ENCODE peak calls at places on chromosomes 16 and 17, in six cellular contexts. One of them, this sample, is unnamed.

GRCh38 chr16:58057126-58057525 is 31.6 kb downstream of the MMP15 start:
- DNase-seq in T-cell: no peak
- DNase-seq in NCI-H1105: no peak
- DNase-seq in stimulated activated CD4-positive, alpha-beta T cell treated with anti-CD3 and anti-CD28 coated beads, Interleukin-15, amount 100 ng/mL, for 1 hour: no peak
- DNase-seq in myocyte: no peak
- DNase-seq in nephron progenitor cell: no peak
- DNase-seq in this sample: no peak

GRCh38 chr16:54934536-54935410 is 4.1 kb downstream of the IRX5 start:
- DNase-seq in T-cell: no peak
- DNase-seq in NCI-H1105: no peak
- DNase-seq in stimulated activated CD4-positive, alpha-beta T cell treated with anti-CD3 and anti-CD28 coated beads, Interleukin-15, amount 100 ng/mL, for 1 hour: no peak
- DNase-seq in myocyte: peak
- DNase-seq in nephron progenitor cell: peak
- DNase-seq in this sample: no peak

GRCh38 chr17:19327039-19327776 is 35.3 kb downstream of the B9D1 start:
- DNase-seq in T-cell: no peak
- DNase-seq in NCI-H1105: no peak
- DNase-seq in stimulated activated CD4-positive, alpha-beta T cell treated with anti-CD3 and anti-CD28 coated beads, Interleukin-15, amount 100 ng/mL, for 1 hour: no peak
- DNase-seq in myocyte: peak
- DNase-seq in nephron progenitor cell: no peak
- DNase-seq in this sample: no peak

GRCh38 chr17:41332239-41332638 is 16.7 kb upstream of the KRTAP17-1 start:
- DNase-seq in T-cell: no peak
- DNase-seq in NCI-H1105: no peak
- DNase-seq in stimulated activated CD4-positive, alpha-beta T cell treated with anti-CD3 and anti-CD28 coated beads, Interleukin-15, amount 100 ng/mL, for 1 hour: no peak
- DNase-seq in myocyte: no peak
- DNase-seq in nephron progenitor cell: no peak
- DNase-seq in this sample: no peak

GRCh38 chr16:74325331-74325730 is 28.7 kb downstream of the PSMD7 start:
- DNase-seq in T-cell: no peak
- DNase-seq in NCI-H1105: no peak
- DNase-seq in stimulated activated CD4-positive, alpha-beta T cell treated with anti-CD3 and anti-CD28 coated beads, Interleukin-15, amount 100 ng/mL, for 1 hour: no peak
- DNase-seq in myocyte: no peak
- DNase-seq in nephron progenitor cell: no peak
- DNase-seq in this sample: no peak

GRCh38 chr17:58200024-58200633 is 7.6 kb downstream of the EPX start:
- DNase-seq in T-cell: peak
- DNase-seq in NCI-H1105: peak
- DNase-seq in stimulated activated CD4-positive, alpha-beta T cell treated with anti-CD3 and anti-CD28 coated beads, Interleukin-15, amount 100 ng/mL, for 1 hour: peak
- DNase-seq in myocyte: peak
- DNase-seq in nephron progenitor cell: peak
- DNase-seq in this sample: no peak

GRCh38 chr17:8466873-8467272 is 31.2 kb downstream of the NDEL1 start:
- DNase-seq in T-cell: no peak
- DNase-seq in NCI-H1105: no peak
- DNase-seq in stimulated activated CD4-positive, alpha-beta T cell treated with anti-CD3 and anti-CD28 coated beads, Interleukin-15, amount 100 ng/mL, for 1 hour: no peak
- DNase-seq in myocyte: no peak
- DNase-seq in nephron progenitor cell: no peak
- DNase-seq in this sample: no peak

GRCh38 chr17:5209396-5209795 is 17.7 kb upstream of the ZNF594 start:
- DNase-seq in T-cell: no peak
- DNase-seq in NCI-H1105: no peak
- DNase-seq in stimulated activated CD4-positive, alpha-beta T cell treated with anti-CD3 and anti-CD28 coated beads, Interleukin-15, amount 100 ng/mL, for 1 hour: no peak
- DNase-seq in myocyte: no peak
- DNase-seq in nephron progenitor cell: no peak
- DNase-seq in this sample: no peak

GRCh38 chr17:9886141-9886930 is 18.7 kb downstream of the RCVRN start:
- DNase-seq in T-cell: no peak
- DNase-seq in NCI-H1105: no peak
- DNase-seq in stimulated activated CD4-positive, alpha-beta T cell treated with anti-CD3 and anti-CD28 coated beads, Interleukin-15, amount 100 ng/mL, for 1 hour: no peak
- DNase-seq in myocyte: no peak
- DNase-seq in nephron progenitor cell: no peak
- DNase-seq in this sample: no peak

GRCh38 chr16:30444231-30445148 is 1.2 kb downstream of the SEPHS2 start:
- DNase-seq in T-cell: no peak
- DNase-seq in NCI-H1105: no peak
- DNase-seq in stimulated activated CD4-positive, alpha-beta T cell treated with anti-CD3 and anti-CD28 coated beads, Interleukin-15, amount 100 ng/mL, for 1 hour: no peak
- DNase-seq in myocyte: no peak
- DNase-seq in nephron progenitor cell: no peak
- DNase-seq in this sample: no peak

GRCh38 chr16:67580202-67580601 is 17.9 kb downstream of the CTCF start:
- DNase-seq in T-cell: no peak
- DNase-seq in NCI-H1105: no peak
- DNase-seq in stimulated activated CD4-positive, alpha-beta T cell treated with anti-CD3 and anti-CD28 coated beads, Interleukin-15, amount 100 ng/mL, for 1 hour: no peak
- DNase-seq in myocyte: no peak
- DNase-seq in nephron progenitor cell: no peak
- DNase-seq in this sample: no peak

GRCh38 chr17:50221500-50222480 is 20.4 kb upstream of the COL1A1 start:
- DNase-seq in T-cell: no peak
- DNase-seq in NCI-H1105: no peak
- DNase-seq in stimulated activated CD4-positive, alpha-beta T cell treated with anti-CD3 and anti-CD28 coated beads, Interleukin-15, amount 100 ng/mL, for 1 hour: no peak
- DNase-seq in myocyte: peak
- DNase-seq in nephron progenitor cell: no peak
- DNase-seq in this sample: no peak

GRCh38 chr17:73589096-73589980 is 54.9 kb downstream of the SDK2 start:
- DNase-seq in T-cell: no peak
- DNase-seq in NCI-H1105: peak
- DNase-seq in stimulated activated CD4-positive, alpha-beta T cell treated with anti-CD3 and anti-CD28 coated beads, Interleukin-15, amount 100 ng/mL, for 1 hour: no peak
- DNase-seq in myocyte: no peak
- DNase-seq in nephron progenitor cell: no peak
- DNase-seq in this sample: no peak

GRCh38 chr17:79993390-79994221 is 42.1 kb downstream of the TBC1D16 start:
- DNase-seq in T-cell: peak
- DNase-seq in NCI-H1105: no peak
- DNase-seq in stimulated activated CD4-positive, alpha-beta T cell treated with anti-CD3 and anti-CD28 coated beads, Interleukin-15, amount 100 ng/mL, for 1 hour: peak
- DNase-seq in myocyte: peak
- DNase-seq in nephron progenitor cell: peak
- DNase-seq in this sample: no peak

GRCh38 chr17:82948081-82948511 is 108.3 kb upstream of the ZNF750 start:
- DNase-seq in T-cell: no peak
- DNase-seq in NCI-H1105: no peak
- DNase-seq in stimulated activated CD4-positive, alpha-beta T cell treated with anti-CD3 and anti-CD28 coated beads, Interleukin-15, amount 100 ng/mL, for 1 hour: no peak
- DNase-seq in myocyte: no peak
- DNase-seq in nephron progenitor cell: no peak
- DNase-seq in this sample: no peak

GRCh38 chr16:21652451-21652850 is at the start of gene IGSF6:
- DNase-seq in T-cell: no peak
- DNase-seq in NCI-H1105: no peak
- DNase-seq in stimulated activated CD4-positive, alpha-beta T cell treated with anti-CD3 and anti-CD28 coated beads, Interleukin-15, amount 100 ng/mL, for 1 hour: no peak
- DNase-seq in myocyte: no peak
- DNase-seq in nephron progenitor cell: no peak
- DNase-seq in this sample: no peak

GRCh38 chr17:64009571-64010402 is 10.6 kb downstream of the ICAM2 start:
- DNase-seq in T-cell: no peak
- DNase-seq in NCI-H1105: no peak
- DNase-seq in stimulated activated CD4-positive, alpha-beta T cell treated with anti-CD3 and anti-CD28 coated beads, Interleukin-15, amount 100 ng/mL, for 1 hour: no peak
- DNase-seq in myocyte: no peak
- DNase-seq in nephron progenitor cell: no peak
- DNase-seq in this sample: no peak

GRCh38 chr16:70481929-70482536 is 27.6 kb downstream of the FCSK start:
- DNase-seq in T-cell: no peak
- DNase-seq in NCI-H1105: no peak
- DNase-seq in stimulated activated CD4-positive, alpha-beta T cell treated with anti-CD3 and anti-CD28 coated beads, Interleukin-15, amount 100 ng/mL, for 1 hour: no peak
- DNase-seq in myocyte: no peak
- DNase-seq in nephron progenitor cell: no peak
- DNase-seq in this sample: no peak

GRCh38 chr17:28380572-28380907 is 9.0 kb downstream of the SARM1 start:
- DNase-seq in T-cell: no peak
- DNase-seq in NCI-H1105: no peak
- DNase-seq in stimulated activated CD4-positive, alpha-beta T cell treated with anti-CD3 and anti-CD28 coated beads, Interleukin-15, amount 100 ng/mL, for 1 hour: no peak
- DNase-seq in myocyte: no peak
- DNase-seq in nephron progenitor cell: no peak
- DNase-seq in this sample: no peak

GRCh38 chr17:75755205-75755901 is 9.6 kb downstream of the GALK1 start:
- DNase-seq in T-cell: no peak
- DNase-seq in NCI-H1105: no peak
- DNase-seq in stimulated activated CD4-positive, alpha-beta T cell treated with anti-CD3 and anti-CD28 coated beads, Interleukin-15, amount 100 ng/mL, for 1 hour: no peak
- DNase-seq in myocyte: peak
- DNase-seq in nephron progenitor cell: no peak
- DNase-seq in this sample: no peak

GRCh38 chr17:17189559-17189958 is 16.6 kb downstream of the PLD6 start:
- DNase-seq in T-cell: no peak
- DNase-seq in NCI-H1105: no peak
- DNase-seq in stimulated activated CD4-positive, alpha-beta T cell treated with anti-CD3 and anti-CD28 coated beads, Interleukin-15, amount 100 ng/mL, for 1 hour: no peak
- DNase-seq in myocyte: no peak
- DNase-seq in nephron progenitor cell: no peak
- DNase-seq in this sample: no peak

GRCh38 chr16:57894390-57895080 is 76.4 kb downstream of the CNGB1 start:
- DNase-seq in T-cell: no peak
- DNase-seq in NCI-H1105: no peak
- DNase-seq in stimulated activated CD4-positive, alpha-beta T cell treated with anti-CD3 and anti-CD28 coated beads, Interleukin-15, amount 100 ng/mL, for 1 hour: no peak
- DNase-seq in myocyte: no peak
- DNase-seq in nephron progenitor cell: no peak
- DNase-seq in this sample: no peak

GRCh38 chr16:66703359-66704215 is 7.0 kb upstream of the CMTM4 start:
- DNase-seq in T-cell: no peak
- DNase-seq in NCI-H1105: no peak
- DNase-seq in stimulated activated CD4-positive, alpha-beta T cell treated with anti-CD3 and anti-CD28 coated beads, Interleukin-15, amount 100 ng/mL, for 1 hour: no peak
- DNase-seq in myocyte: no peak
- DNase-seq in nephron progenitor cell: no peak
- DNase-seq in this sample: no peak

GRCh38 chr16:87046235-87046634 is 271.0 kb downstream of the C16orf95 start:
- DNase-seq in T-cell: no peak
- DNase-seq in NCI-H1105: no peak
- DNase-seq in stimulated activated CD4-positive, alpha-beta T cell treated with anti-CD3 and anti-CD28 coated beads, Interleukin-15, amount 100 ng/mL, for 1 hour: no peak
- DNase-seq in myocyte: no peak
- DNase-seq in nephron progenitor cell: no peak
- DNase-seq in this sample: no peak

GRCh38 chr17:1754430-1755112 is 7.3 kb upstream of the SERPINF1 start:
- DNase-seq in T-cell: no peak
- DNase-seq in NCI-H1105: no peak
- DNase-seq in stimulated activated CD4-positive, alpha-beta T cell treated with anti-CD3 and anti-CD28 coated beads, Interleukin-15, amount 100 ng/mL, for 1 hour: no peak
- DNase-seq in myocyte: no peak
- DNase-seq in nephron progenitor cell: no peak
- DNase-seq in this sample: no peak

GRCh38 chr16:76386784-76387183 is 109.6 kb downstream of the CNTNAP4 start:
- DNase-seq in T-cell: no peak
- DNase-seq in NCI-H1105: no peak
- DNase-seq in stimulated activated CD4-positive, alpha-beta T cell treated with anti-CD3 and anti-CD28 coated beads, Interleukin-15, amount 100 ng/mL, for 1 hour: no peak
- DNase-seq in myocyte: no peak
- DNase-seq in nephron progenitor cell: no peak
- DNase-seq in this sample: no peak

GRCh38 chr16:23014592-23014991 is 134.7 kb downstream of the USP31 start:
- DNase-seq in T-cell: no peak
- DNase-seq in NCI-H1105: no peak
- DNase-seq in stimulated activated CD4-positive, alpha-beta T cell treated with anti-CD3 and anti-CD28 coated beads, Interleukin-15, amount 100 ng/mL, for 1 hour: no peak
- DNase-seq in myocyte: no peak
- DNase-seq in nephron progenitor cell: no peak
- DNase-seq in this sample: no peak

GRCh38 chr17:66831383-66832220 is 3.3 kb upstream of the CACNG5 start:
- DNase-seq in T-cell: no peak
- DNase-seq in NCI-H1105: no peak
- DNase-seq in stimulated activated CD4-positive, alpha-beta T cell treated with anti-CD3 and anti-CD28 coated beads, Interleukin-15, amount 100 ng/mL, for 1 hour: no peak
- DNase-seq in myocyte: no peak
- DNase-seq in nephron progenitor cell: no peak
- DNase-seq in this sample: no peak

GRCh38 chr16:87721622-87722565 is 43.9 kb downstream of the KLHDC4 start:
- DNase-seq in T-cell: no peak
- DNase-seq in NCI-H1105: no peak
- DNase-seq in stimulated activated CD4-positive, alpha-beta T cell treated with anti-CD3 and anti-CD28 coated beads, Interleukin-15, amount 100 ng/mL, for 1 hour: no peak
- DNase-seq in myocyte: peak
- DNase-seq in nephron progenitor cell: peak
- DNase-seq in this sample: no peak

GRCh38 chr17:70535986-70536385 is 366.7 kb downstream of the KCNJ2 start:
- DNase-seq in T-cell: no peak
- DNase-seq in NCI-H1105: no peak
- DNase-seq in stimulated activated CD4-positive, alpha-beta T cell treated with anti-CD3 and anti-CD28 coated beads, Interleukin-15, amount 100 ng/mL, for 1 hour: no peak
- DNase-seq in myocyte: peak
- DNase-seq in nephron progenitor cell: no peak
- DNase-seq in this sample: no peak

GRCh38 chr16:55039931-55040330 is 109.3 kb downstream of the IRX5 start:
- DNase-seq in T-cell: no peak
- DNase-seq in NCI-H1105: no peak
- DNase-seq in stimulated activated CD4-positive, alpha-beta T cell treated with anti-CD3 and anti-CD28 coated beads, Interleukin-15, amount 100 ng/mL, for 1 hour: no peak
- DNase-seq in myocyte: no peak
- DNase-seq in nephron progenitor cell: no peak
- DNase-seq in this sample: no peak

GRCh38 chr17:36550491-36551417 is 6.0 kb downstream of the GGNBP2 start:
- DNase-seq in T-cell: no peak
- DNase-seq in NCI-H1105: no peak
- DNase-seq in stimulated activated CD4-positive, alpha-beta T cell treated with anti-CD3 and anti-CD28 coated beads, Interleukin-15, amount 100 ng/mL, for 1 hour: no peak
- DNase-seq in myocyte: no peak
- DNase-seq in nephron progenitor cell: no peak
- DNase-seq in this sample: no peak